ENCODE peak calls at places on chromosomes 13 and 19, in six cellular contexts. E is fibroblast of villous mesenchyme; I is right lobe of liver; D is hepatic stellate cell; G is stimulated activated CD4-positive, alpha-beta T cell treated with anti-CD3 and anti-CD28 coated beads, Interleukin-15, amount 100 ng/mL, for 48 hours; L is substantia nigra. C is an unnamed sample.
A peak's percentile ranks its signal among the peaks of the same experiment; 100 is the strongest.

GRCh38 chr13:80476953-80477352 is 136.0 kb upstream of the SPRY2 start:
- DNase-seq in E (no peak), I (no peak), D (no peak), G (no peak), L (no peak), C (no peak)

GRCh38 chr19:8585894-8586750 is 8.9 kb upstream of the MYO1F start:
- DNase-seq in E (no peak), I (peak; percentile 55), D (no peak), G (no peak), L (no peak), C (no peak)

GRCh38 chr13:46295531-46296464 is 84.1 kb downstream of the LRRC63 start:
- DNase-seq in E (peak; percentile 93), I (peak; percentile 32), D (peak; percentile 29), G (peak; percentile 29), L (no peak), C (peak; percentile 28)

GRCh38 chr19:13037161-13037560 is 41.9 kb downstream of the NFIX start:
- DNase-seq in E (peak; percentile 76), I (no peak), D (peak; percentile 89), G (no peak), L (no peak), C (no peak)

GRCh38 chr19:6540918-6541689 is 10.3 kb downstream of the TNFSF9 start:
- DNase-seq in E (no peak), I (no peak), D (no peak), G (no peak), L (no peak), C (no peak)

GRCh38 chr13:43846496-43846895 is 33.0 kb downstream of the CCDC122 start:
- DNase-seq in E (peak; percentile 87), I (no peak), D (peak; percentile 11), G (no peak), L (no peak), C (no peak)

GRCh38 chr19:38905186-38905539 is 5.4 kb downstream of the NFKBIB start:
- DNase-seq in E (no peak), I (no peak), D (no peak), G (no peak), L (no peak), C (no peak)

GRCh38 chr13:106376411-106377112 is 158.9 kb downstream of the EFNB2 start:
- DNase-seq in E (peak; percentile 91), I (no peak), D (peak; percentile 16), G (peak; percentile 1), L (no peak), C (no peak)

GRCh38 chr13:75430618-75431209 is 51.3 kb downstream of the TBC1D4 start:
- DNase-seq in E (no peak), I (no peak), D (no peak), G (no peak), L (no peak), C (no peak)

GRCh38 chr19:11460207-11460606 is 20.6 kb downstream of the ELAVL3 start:
- DNase-seq in E (no peak), I (no peak), D (no peak), G (no peak), L (no peak), C (no peak)

GRCh38 chr19:49106648-49107135 is 7.5 kb upstream of the LIN7B start:
- DNase-seq in E (peak; percentile 51), I (peak; percentile 65), D (peak; percentile 44), G (no peak), L (no peak), C (no peak)

GRCh38 chr13:86188170-86188569 is 389.0 kb upstream of the SLITRK6 start:
- DNase-seq in E (no peak), I (no peak), D (no peak), G (no peak), L (no peak), C (no peak)

GRCh38 chr19:1490020-1490310 is 185 bp downstream of the PCSK4 start:
- DNase-seq in E (no peak), I (no peak), D (no peak), G (no peak), L (no peak), C (no peak)

GRCh38 chr13:110665491-110666254 is 40.2 kb downstream of the CARS2 start:
- DNase-seq in E (no peak), I (no peak), D (no peak), G (no peak), L (no peak), C (no peak)

GRCh38 chr13:33785384-33785783 is 32.6 kb upstream of the RFC3 start:
- DNase-seq in E (no peak), I (no peak), D (no peak), G (no peak), L (no peak), C (no peak)

GRCh38 chr13:79998386-79998785 is 342.5 kb downstream of the SPRY2 start:
- DNase-seq in E (no peak), I (no peak), D (no peak), G (no peak), L (no peak), C (no peak)

GRCh38 chr19:4519521-4520277 is 1.4 kb upstream of the PLIN4 start:
- DNase-seq in E (no peak), I (no peak), D (peak; percentile 62), G (no peak), L (no peak), C (no peak)

GRCh38 chr19:38429055-38429810 is 3.2 kb upstream of the RASGRP4 start:
- DNase-seq in E (no peak), I (no peak), D (no peak), G (no peak), L (no peak), C (no peak)

GRCh38 chr13:73922728-73923393 is 211.3 kb downstream of the KLF12 start:
- DNase-seq in E (no peak), I (no peak), D (no peak), G (no peak), L (no peak), C (no peak)

GRCh38 chr19:10352764-10353671 is 13.6 kb upstream of the ICAM3 start:
- DNase-seq in E (peak; percentile 71), I (peak; percentile 83), D (no peak), G (no peak), L (no peak), C (no peak)

GRCh38 chr13:86567119-86567518 is 767.9 kb upstream of the SLITRK6 start:
- DNase-seq in E (no peak), I (no peak), D (no peak), G (no peak), L (no peak), C (no peak)

GRCh38 chr19:33998302-33998701 is 174.0 kb upstream of the LSM14A start:
- DNase-seq in E (no peak), I (no peak), D (no peak), G (no peak), L (no peak), C (no peak)

GRCh38 chr13:41137951-41138350 is 5.3 kb upstream of the KBTBD6 start:
- DNase-seq in E (peak; percentile 63), I (no peak), D (peak; percentile 10), G (no peak), L (no peak), C (no peak)

GRCh38 chr13:23007430-23007829 is 173.3 kb upstream of the SGCG start:
- DNase-seq in E (no peak), I (no peak), D (no peak), G (no peak), L (no peak), C (no peak)

GRCh38 chr13:100382787-100383186 is 205.8 kb downstream of the GGACT start:
- DNase-seq in E (peak; percentile 36), I (no peak), D (peak; percentile 41), G (no peak), L (no peak), C (no peak)

C was measured in GM12878.